ENCODE peak calls at places on chromosomes 11 and 22, in eight cellular contexts. I, V, E, L, K, B, W and H are unnamed samples.

GRCh38 chr22:32619614-32620426 is 145.2 kb downstream of the FBXO7 start:
- DNase-seq in I (no peak), V (no peak), E (no peak), L (no peak), K (peak), B (no peak), W (peak), H (no peak)

GRCh38 chr11:111586305-111586915 is 15.8 kb upstream of the SIK2 start:
- DNase-seq in I (peak), V (no peak), E (peak), L (peak), K (no peak), B (peak), W (no peak), H (no peak)

GRCh38 chr11:117145393-117145761 is 1.3 kb downstream of the PAFAH1B2 start:
- DNase-seq in I (peak), V (no peak), E (peak), L (peak), K (no peak), B (no peak), W (no peak), H (peak)

GRCh38 chr22:50270302-50271010 is at the start of gene MAPK11:
- DNase-seq in I (peak), V (peak), E (peak), L (peak), K (peak), B (peak), W (no peak), H (peak)

GRCh38 chr11:15824060-15824459 is 532.3 kb downstream of the SOX6 start:
- DNase-seq in I (no peak), V (no peak), E (no peak), L (no peak), K (no peak), B (no peak), W (no peak), H (no peak)

GRCh38 chr11:116640641-116641402 is 132.0 kb downstream of the BUD13 start:
- DNase-seq in I (no peak), V (no peak), E (no peak), L (no peak), K (no peak), B (no peak), W (no peak), H (peak)

GRCh38 chr11:72642815-72643511 is 31.3 kb downstream of the PDE2A start:
- DNase-seq in I (peak), V (peak), E (peak), L (peak), K (peak), B (peak), W (no peak), H (peak)

GRCh38 chr11:65115361-65116082 is 2.0 kb downstream of the ZNHIT2 start:
- DNase-seq in I (no peak), V (no peak), E (no peak), L (no peak), K (no peak), B (no peak), W (no peak), H (no peak)

GRCh38 chr22:30439836-30440235 is 14.3 kb downstream of the MTFP1 start:
- DNase-seq in I (no peak), V (no peak), E (no peak), L (no peak), K (no peak), B (no peak), W (no peak), H (no peak)

GRCh38 chr11:61675826-61676225 is 4.4 kb upstream of the DAGLA start:
- DNase-seq in I (no peak), V (no peak), E (no peak), L (no peak), K (no peak), B (no peak), W (no peak), H (peak)

GRCh38 chr11:61035086-61035835 is 63.8 kb downstream of the CD6 start:
- DNase-seq in I (no peak), V (no peak), E (no peak), L (no peak), K (no peak), B (no peak), W (no peak), H (peak)

GRCh38 chr11:87223816-87224215 is 186.1 kb downstream of the TMEM135 start:
- DNase-seq in I (no peak), V (no peak), E (no peak), L (no peak), K (no peak), B (no peak), W (peak), H (no peak)

GRCh38 chr11:63532799-63533475 is 3.7 kb upstream of the PLAAT4 start:
- DNase-seq in I (no peak), V (no peak), E (no peak), L (no peak), K (no peak), B (no peak), W (no peak), H (no peak)

GRCh38 chr11:18600915-18601569 is 1.5 kb downstream of the MISFA start:
- DNase-seq in I (no peak), V (no peak), E (no peak), L (no peak), K (no peak), B (no peak), W (no peak), H (no peak)

GRCh38 chr11:45001466-45002165 is 50.9 kb upstream of the TP53I11 start:
- DNase-seq in I (no peak), V (no peak), E (no peak), L (no peak), K (no peak), B (no peak), W (no peak), H (peak)

GRCh38 chr11:110513521-110514450 is 84.0 kb downstream of the FDX1 start:
- DNase-seq in I (no peak), V (no peak), E (no peak), L (no peak), K (no peak), B (no peak), W (peak), H (no peak)

GRCh38 chr11:44970293-44970692 is 19.6 kb upstream of the TP53I11 start:
- DNase-seq in I (no peak), V (no peak), E (no peak), L (no peak), K (no peak), B (no peak), W (no peak), H (no peak)

GRCh38 chr11:128453444-128454336 is 133.7 kb downstream of the ETS1 start:
- DNase-seq in I (no peak), V (no peak), E (no peak), L (no peak), K (peak), B (no peak), W (peak), H (no peak)

GRCh38 chr11:35276396-35276795 is 137.4 kb downstream of the CD44 start:
- DNase-seq in I (peak), V (no peak), E (no peak), L (no peak), K (no peak), B (no peak), W (no peak), H (peak)

GRCh38 chr11:35275808-35276170 is 136.8 kb downstream of the CD44 start:
- DNase-seq in I (no peak), V (no peak), E (no peak), L (no peak), K (no peak), B (no peak), W (no peak), H (no peak)

GRCh38 chr11:35272391-35272821 is 133.4 kb downstream of the CD44 start:
- DNase-seq in I (peak), V (no peak), E (no peak), L (no peak), K (no peak), B (no peak), W (no peak), H (no peak)

GRCh38 chr11:35277827-35278226 is 138.9 kb downstream of the CD44 start:
- DNase-seq in I (no peak), V (no peak), E (no peak), L (no peak), K (no peak), B (no peak), W (no peak), H (no peak)

GRCh38 chr11:35274909-35275807 is 136.2 kb downstream of the CD44 start:
- DNase-seq in I (peak), V (peak), E (no peak), L (no peak), K (peak), B (no peak), W (no peak), H (peak)
- TF ChIP-seq CTCF in I (no peak), V (no peak), E (no peak), L (no peak), K (no peak), B (no peak), W (no peak), H (no peak)

DNA sequence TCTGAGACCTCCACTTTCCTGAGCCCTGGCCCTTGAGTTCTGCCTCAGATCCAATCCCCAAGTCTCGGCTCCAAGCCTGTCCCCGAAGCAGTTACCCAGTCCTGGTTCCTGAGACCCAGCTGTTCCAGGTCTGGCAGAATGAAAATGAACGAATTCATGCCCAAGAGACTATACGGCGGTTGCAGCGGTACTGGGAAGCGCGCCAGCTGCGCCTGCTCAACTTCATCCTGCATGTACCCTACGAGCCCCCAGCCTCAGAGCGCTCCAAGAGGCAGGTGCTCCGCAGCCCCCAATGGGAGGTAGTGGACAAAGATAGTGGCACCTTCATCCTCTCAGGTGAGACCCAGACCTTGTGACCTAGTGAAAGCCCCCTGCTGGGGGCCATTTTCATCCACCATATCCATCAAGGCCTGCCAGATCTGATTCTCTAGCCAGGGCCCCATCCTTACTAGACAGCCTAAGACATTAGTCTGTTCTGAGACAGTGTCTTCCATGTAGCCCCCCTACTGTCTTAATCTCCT is 42.7 kb downstream of the DNHD1 start:
- DNase-seq in I (no peak), V (no peak), E (no peak), L (no peak), K (no peak), B (no peak), W (no peak), H (no peak)
- TF ChIP-seq CTCF in I (no peak), V (no peak), E (no peak), L (no peak), K (no peak), B (no peak), W (no peak), H (no peak)

DNA sequence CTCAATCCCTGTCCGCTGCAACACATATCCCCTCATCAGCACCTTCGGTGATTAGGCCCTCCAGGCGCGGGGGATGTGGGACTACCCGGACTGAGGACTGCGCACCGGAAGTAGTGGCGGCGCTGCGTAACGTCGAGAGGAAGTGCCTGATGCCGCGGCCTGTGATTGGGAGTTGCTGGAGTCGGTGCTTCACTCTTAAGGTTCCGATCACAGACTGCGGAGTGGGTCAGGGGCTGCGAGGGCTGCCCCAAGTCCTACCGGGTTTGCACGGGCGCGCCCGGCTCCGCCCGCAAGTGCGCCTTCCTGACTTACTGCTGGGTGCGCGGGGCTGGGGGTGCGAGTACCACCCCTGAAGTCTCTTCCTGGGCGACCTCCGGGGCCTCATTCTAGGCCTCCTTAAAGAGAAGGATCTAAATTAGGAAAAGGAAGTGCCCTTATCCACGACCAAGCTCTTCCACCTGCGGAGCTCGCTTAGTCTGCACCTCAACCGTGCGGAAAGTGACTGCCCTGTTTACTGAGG is at the start of gene ALKBH3:
- DNase-seq in I (peak), V (peak), E (no peak), L (peak), K (peak), B (peak), W (peak), H (peak)
- TF ChIP-seq CTCF in I (no peak), V (no peak), E (no peak), L (no peak), K (no peak), B (no peak), W (no peak), H (no peak)

DNA sequence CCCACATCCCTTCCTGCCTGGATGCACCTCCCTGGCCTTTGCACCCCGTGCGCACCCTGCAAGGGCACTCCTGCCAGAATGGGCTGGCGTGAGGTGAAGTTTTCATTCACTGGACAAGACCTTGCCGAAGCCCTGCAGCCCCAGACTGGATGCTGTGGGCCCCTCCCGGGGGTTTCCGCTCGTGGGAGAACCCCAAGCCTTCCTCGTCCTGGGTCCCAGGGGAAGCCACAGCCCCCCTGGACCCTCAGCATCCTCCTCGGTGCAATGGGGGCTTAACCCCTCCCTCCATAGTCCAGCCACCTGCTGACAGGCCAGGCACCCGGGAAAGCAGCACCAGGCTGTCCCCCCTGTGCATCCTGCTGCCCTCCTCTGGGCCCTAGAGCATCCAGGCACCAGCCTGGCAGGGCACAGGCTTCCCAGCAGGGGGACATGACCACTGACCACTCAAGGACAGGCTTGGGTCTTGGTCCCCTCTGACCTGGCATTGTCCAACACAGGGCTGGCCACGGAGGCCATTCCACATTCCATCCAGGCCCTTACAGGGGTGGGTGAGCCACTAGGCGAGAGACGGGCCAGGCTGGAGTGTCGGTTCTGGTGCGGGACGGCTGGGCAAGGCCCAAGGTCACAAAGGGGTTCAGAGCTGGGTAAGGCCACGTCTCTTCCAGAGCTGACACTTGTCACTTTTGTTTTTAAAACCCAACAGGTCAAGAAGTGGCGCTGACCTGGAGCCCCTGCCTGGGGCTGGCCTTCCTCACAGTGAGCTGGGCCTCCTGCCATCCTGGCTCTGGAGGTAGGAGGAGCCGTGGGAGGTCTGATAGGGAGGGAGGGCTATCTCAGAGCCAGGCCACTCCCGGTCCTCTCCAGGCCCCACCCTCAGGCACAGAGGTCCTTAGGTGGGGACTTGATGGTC is 41.5 kb upstream of the PPARA start:
- DNase-seq in I (no peak), V (no peak), E (no peak), L (no peak), K (peak), B (no peak), W (no peak), H (peak)
- TF ChIP-seq CTCF in I (no peak), V (no peak), E (no peak), L (no peak), K (no peak), B (no peak), W (peak), H (peak)

GRCh38 chr11:9120659-9121350 is 29.4 kb upstream of the SCUBE2 start:
- DNase-seq in I (no peak), V (no peak), E (no peak), L (peak), K (no peak), B (no peak), W (no peak), H (peak)
- TF ChIP-seq CTCF in I (no peak), V (peak), E (peak), L (peak), K (peak), B (peak), W (no peak), H (peak)

DNA sequence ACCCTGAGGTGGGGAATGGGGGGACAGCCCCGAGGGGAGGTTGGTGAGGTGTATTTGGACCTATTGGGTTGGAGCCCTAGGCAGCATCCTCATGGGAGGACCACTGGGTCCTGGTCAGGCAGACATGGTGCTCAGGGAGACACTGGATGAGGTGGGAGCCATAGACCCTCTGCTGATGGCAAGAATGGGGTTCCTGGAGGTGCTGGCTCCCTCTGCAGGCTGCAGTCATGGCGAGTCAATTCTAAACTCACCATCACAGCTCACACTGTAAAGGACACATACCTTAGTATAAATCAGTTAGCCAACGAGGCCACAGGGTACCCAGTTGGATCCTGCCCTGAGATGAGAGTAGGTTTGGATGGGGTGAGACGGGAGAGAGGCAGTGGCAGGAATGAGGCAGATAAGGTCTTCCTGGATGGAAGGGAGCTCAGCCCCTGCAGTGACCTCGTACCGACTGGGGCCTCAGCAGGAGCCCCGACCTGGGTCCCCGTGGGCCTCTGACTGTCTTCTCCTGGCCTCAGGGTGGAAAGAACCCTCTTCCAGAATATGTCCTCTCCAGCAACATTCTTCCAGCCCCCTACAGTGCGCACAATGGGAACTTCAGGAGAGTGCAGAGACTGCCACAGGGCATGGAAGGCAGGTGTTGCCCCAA is 1.7 kb upstream of the GAB4 start:
- DNase-seq in I (no peak), V (no peak), E (peak), L (no peak), K (no peak), B (no peak), W (no peak), H (peak)
- TF ChIP-seq CTCF in I (no peak), V (no peak), E (peak), L (no peak), K (no peak), B (no peak), W (no peak), H (peak)

GRCh38 chr11:32385998-32386397 is 49.3 kb downstream of the WT1 start:
- DNase-seq in I (no peak), V (no peak), E (no peak), L (peak), K (no peak), B (no peak), W (no peak), H (peak)
- TF ChIP-seq CTCF in I (no peak), V (no peak), E (peak), L (no peak), K (peak), B (peak), W (peak), H (peak)